ENCODE peak calls at places on chromosomes 12 and 14, in ten cellular contexts. T, L, R, D, Q, E, O, V, N and X are unnamed samples.
A peak's percentile ranks its signal among the peaks of the same experiment; 100 is the strongest.

GRCh38 chr12:132171293-132171967 is 27.2 kb downstream of the NOC4L start:
- DNase-seq in T (no peak), L (no peak), R (peak; percentile 15), D (no peak), Q (no peak), E (no peak), O (no peak), V (no peak), N (peak; percentile 23), X (peak; percentile 11)

GRCh38 chr12:32891956-32892355 is 4.6 kb downstream of the PKP2 start:
- DNase-seq in T (no peak), L (no peak), R (no peak), D (no peak), Q (no peak), E (no peak), O (no peak), V (no peak), N (no peak), X (no peak)

GRCh38 chr12:60308366-60309000 is 712.7 kb downstream of the SLC16A7 start:
- DNase-seq in T (no peak), L (no peak), R (no peak), D (no peak), Q (no peak), E (no peak), O (no peak), V (no peak), N (no peak), X (no peak)

GRCh38 chr12:56326126-56326525 is 7.7 kb downstream of the PAN2 start:
- DNase-seq in T (no peak), L (no peak), R (no peak), D (no peak), Q (no peak), E (no peak), O (no peak), V (no peak), N (no peak), X (no peak)

GRCh38 chr14:74429991-74430390 is 4.0 kb upstream of the SYNDIG1L start:
- DNase-seq in T (peak; percentile 44), L (no peak), R (no peak), D (no peak), Q (no peak), E (no peak), O (no peak), V (no peak), N (no peak), X (no peak)

GRCh38 chr12:69694123-69694522 is 5.0 kb downstream of the BEST3 start:
- DNase-seq in T (no peak), L (no peak), R (peak; percentile 41), D (no peak), Q (no peak), E (no peak), O (no peak), V (peak; percentile 77), N (peak; percentile 25), X (peak; percentile 16)

GRCh38 chr12:68932701-68933563 is at the start of gene CPM:
- DNase-seq in T (peak; percentile 78), L (peak; percentile 89), R (peak; percentile 79), D (peak; percentile 69), Q (peak; percentile 83), E (peak; percentile 78), O (peak; percentile 69), V (peak; percentile 24), N (peak; percentile 92), X (peak; percentile 67)

GRCh38 chr14:57962293-57962996 is 96.6 kb upstream of the SLC35F4 start:
- DNase-seq in T (no peak), L (no peak), R (no peak), D (no peak), Q (no peak), E (no peak), O (no peak), V (no peak), N (no peak), X (no peak)

GRCh38 chr14:28653521-28653920 is 113.1 kb upstream of the FOXG1 start:
- DNase-seq in T (no peak), L (no peak), R (no peak), D (no peak), Q (no peak), E (no peak), O (no peak), V (no peak), N (no peak), X (no peak)

GRCh38 chr12:817941-818600 is 65.7 kb downstream of the WNK1 start:
- DNase-seq in T (no peak), L (no peak), R (no peak), D (no peak), Q (no peak), E (no peak), O (no peak), V (no peak), N (no peak), X (no peak)

GRCh38 chr14:52609445-52610044 is 56.9 kb downstream of the GPR137C start:
- DNase-seq in T (no peak), L (no peak), R (no peak), D (no peak), Q (no peak), E (no peak), O (no peak), V (no peak), N (no peak), X (no peak)

GRCh38 chr14:96224480-96225096 is 19.9 kb downstream of the BDKRB2 start:
- DNase-seq in T (no peak), L (no peak), R (no peak), D (no peak), Q (no peak), E (no peak), O (no peak), V (no peak), N (no peak), X (no peak)

GRCh38 chr14:96221841-96222240 is 17.2 kb downstream of the BDKRB2 start:
- DNase-seq in T (no peak), L (no peak), R (no peak), D (no peak), Q (no peak), E (no peak), O (no peak), V (no peak), N (no peak), X (no peak)

GRCh38 chr14:96227428-96227827 is 22.8 kb downstream of the BDKRB2 start:
- DNase-seq in T (no peak), L (no peak), R (no peak), D (no peak), Q (no peak), E (no peak), O (no peak), V (no peak), N (no peak), X (no peak)

GRCh38 chr14:96229315-96229714 is 24.7 kb downstream of the BDKRB2 start:
- DNase-seq in T (no peak), L (no peak), R (no peak), D (no peak), Q (no peak), E (no peak), O (no peak), V (no peak), N (no peak), X (no peak)

GRCh38 chr14:96225745-96226151 is 21.1 kb downstream of the BDKRB2 start:
- DNase-seq in T (no peak), L (no peak), R (peak; percentile 39), D (no peak), Q (no peak), E (no peak), O (no peak), V (no peak), N (no peak), X (peak; percentile 22)
- TF ChIP-seq CTCF in T (no peak), L (no peak), R (peak; percentile 14), D (no peak), Q (no peak), E (no peak), O (no peak), V (no peak), N (no peak), X (no peak)

GRCh38 chr14:105421723-105422615 is 2.3 kb downstream of the MTA1 start:
- DNase-seq in T (no peak), L (no peak), R (peak; percentile 31), D (no peak), Q (no peak), E (no peak), O (no peak), V (no peak), N (no peak), X (no peak)
- H3K4me3 ChIP-seq in T (peak overlapping the region; percentile 69), L (no peak overlapping the region), R (peak overlapping the region; percentile 64), D (peak overlapping the region; percentile 94), Q (no peak overlapping the region), E (no peak overlapping the region), O (peak overlapping the region; percentile 68), V (no peak overlapping the region), N (no peak overlapping the region), X (peak overlapping the region; percentile 82)

GRCh38 chr14:69571879-69572633 is 2.6 kb downstream of the CCDC177 start:
- DNase-seq in T (no peak), L (peak; percentile 32), R (peak; percentile 34), D (peak; percentile 37), Q (peak; percentile 39), E (no peak), O (peak; percentile 14), V (no peak), N (peak; percentile 44), X (no peak)
- H3K27me3 ChIP-seq in T (peaks cover 4% of the 10 kb centered on the region), L (peaks cover 71% of the 10 kb centered on the region), R (peaks cover 86% of the 10 kb centered on the region), D (peaks cover 2% of the 10 kb centered on the region), Q (peaks cover 25% of the 10 kb centered on the region), E (peaks cover 20% of the 10 kb centered on the region), O (no peaks in the 10 kb centered on the region), V (peaks cover 81% of the 10 kb centered on the region), N (peaks cover 12% of the 10 kb centered on the region), X (peaks cover 100% of the 10 kb centered on the region)

GRCh38 chr14:89607453-89607852 is 190.4 kb upstream of the FOXN3 start:
- DNase-seq in T (no peak), L (no peak), R (no peak), D (no peak), Q (no peak), E (no peak), O (no peak), V (no peak), N (no peak), X (no peak)

GRCh38 chr14:89600029-89600428 is 183.0 kb upstream of the FOXN3 start:
- DNase-seq in T (no peak), L (no peak), R (no peak), D (no peak), Q (no peak), E (no peak), O (no peak), V (no peak), N (no peak), X (no peak)

GRCh38 chr14:89598548-89599186 is 181.6 kb upstream of the FOXN3 start:
- DNase-seq in T (no peak), L (no peak), R (no peak), D (peak; percentile 21), Q (no peak), E (no peak), O (no peak), V (no peak), N (no peak), X (no peak)

GRCh38 chr14:89600950-89601826 is 184.2 kb upstream of the FOXN3 start:
- DNase-seq in T (no peak), L (no peak), R (no peak), D (no peak), Q (no peak), E (no peak), O (no peak), V (no peak), N (no peak), X (no peak)

DNA sequence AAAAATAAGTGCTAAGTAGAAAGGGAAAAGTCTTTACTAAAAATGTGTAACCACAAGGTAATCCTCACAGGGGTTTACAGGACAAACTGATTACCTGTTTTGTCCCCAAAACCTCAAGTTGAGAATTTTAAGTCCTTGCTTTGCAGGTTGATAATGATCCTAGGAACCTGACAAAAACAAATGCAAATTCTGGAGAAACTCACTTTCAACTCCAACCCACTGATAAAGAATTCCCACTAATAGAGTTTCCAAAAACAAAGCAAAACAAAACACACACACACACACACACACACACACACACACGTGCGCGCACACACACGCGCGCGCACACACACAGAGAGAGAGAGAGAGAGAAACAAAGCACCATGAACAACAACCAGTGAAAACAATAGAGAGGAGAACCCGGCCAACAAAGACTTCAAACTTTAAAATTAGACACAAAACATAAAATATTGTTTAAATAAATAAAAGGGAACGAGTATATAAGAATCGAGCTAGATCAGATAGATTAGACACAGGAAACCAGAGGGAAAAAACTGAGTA is 187.0 kb upstream of the FOXN3 start:
- DNase-seq in T (no peak), L (no peak), R (no peak), D (no peak), Q (no peak), E (no peak), O (no peak), V (no peak), N (no peak), X (no peak)
- TF ChIP-seq CTCF in T (no peak), L (no peak), R (no peak), D (no peak), Q (no peak), E (no peak), O (no peak), V (no peak), N (no peak), X (no peak)